ENCODE peak calls at places on chromosomes 2 and 18, in four cellular contexts. C is H1, F is GM12878, L is K562. V is an unnamed sample.

GRCh38 chr2:157492189-157492773 is 48.4 kb upstream of the CYTIP start:
- DNase-seq in F (peak), L (peak), C (peak), V (peak)

GRCh38 chr2:218659258-218659987 is at the start of the genes BCS1L and ZNF142:
- DNase-seq in F (peak), L (peak), C (peak), V (peak)

GRCh38 chr2:95316466-95317122 is 19.4 kb downstream of the KCNIP3 start:
- DNase-seq in L (no peak), F (no peak), C (no peak), V (no peak)

GRCh38 chr2:100845141-100845991 is 25.4 kb downstream of the NPAS2 start:
- DNase-seq in L (no peak), C (no peak), F (no peak), V (no peak)

GRCh38 chr2:175147196-175147595 is 20.8 kb downstream of the ATF2 start:
- DNase-seq in C (no peak), F (no peak), L (no peak), V (no peak)

GRCh38 chr2:184859187-184859586 is 260.9 kb downstream of the ZNF804A start:
- DNase-seq in F (no peak), C (no peak), L (no peak), V (no peak)

GRCh38 chr2:2788076-2788475 is 457.0 kb upstream of the MYT1L start:
- DNase-seq in C (peak), L (no peak), F (no peak), V (no peak)

GRCh38 chr2:151183072-151183580 is 78.5 kb downstream of the RBM43 start:
- DNase-seq in L (no peak), F (no peak), C (no peak), V (no peak)

GRCh38 chr2:230335864-230336506 is 9.0 kb downstream of the SP140L start:
- DNase-seq in F (no peak), C (no peak), L (peak), V (no peak)

GRCh38 chr18:44777429-44778192 is 96.9 kb downstream of the SETBP1 start:
- DNase-seq in L (no peak), F (no peak), C (no peak), V (no peak)

GRCh38 chr2:45257820-45258219 is 248.6 kb upstream of the SIX2 start:
- DNase-seq in C (no peak), L (no peak), F (no peak), V (no peak)

DNA sequence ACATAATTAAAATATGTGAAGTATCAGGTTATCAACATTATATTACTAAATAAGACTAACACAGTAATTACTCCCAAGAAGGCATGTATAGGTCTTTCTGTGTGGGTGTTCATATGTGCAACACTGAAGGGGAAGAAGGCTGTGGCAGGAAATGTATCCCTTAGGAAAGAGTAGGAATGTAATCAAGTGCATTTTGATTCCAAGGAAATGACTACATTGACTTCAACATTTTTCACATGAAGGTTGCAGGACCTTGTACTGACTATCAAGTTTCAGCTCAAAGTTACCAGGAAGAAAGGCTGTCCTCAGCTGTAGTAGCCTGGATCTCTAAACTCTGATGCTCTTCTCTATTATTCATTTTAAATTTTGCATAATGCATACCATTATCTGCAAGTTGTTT is 680.8 kb downstream of the NYAP2 start:
- DNase-seq in F (no peak), L (no peak), C (no peak), V (no peak)
- TF ChIP-seq TAF1 in F (no peak), L (no peak), C (no peak), V (no peak)

DNA sequence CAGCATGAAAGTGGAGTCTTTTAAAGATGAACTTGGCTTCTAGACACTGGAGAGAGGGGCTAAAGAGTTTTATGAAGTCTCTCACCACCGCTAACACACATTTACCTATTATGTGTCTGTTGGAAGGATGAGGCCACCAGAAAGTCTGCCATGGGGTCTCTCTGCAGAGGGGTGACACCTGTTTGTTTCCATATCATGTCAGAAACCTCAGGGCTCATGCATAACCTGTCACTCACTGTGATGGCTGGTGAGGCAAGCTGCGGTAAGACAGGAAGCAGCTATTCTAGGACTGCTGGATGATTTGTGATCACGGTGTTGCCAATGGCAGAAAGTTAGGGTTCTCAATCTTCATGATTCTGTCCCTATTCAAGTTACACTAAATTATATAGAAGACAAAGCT is 60.8 kb upstream of the DNMT3A start:
- DNase-seq in C (no peak), F (no peak), L (no peak), V (no peak)
- TF ChIP-seq POLR2AphosphoS5 in C (no peak), F (peak), L (no peak), V (peak)

DNA sequence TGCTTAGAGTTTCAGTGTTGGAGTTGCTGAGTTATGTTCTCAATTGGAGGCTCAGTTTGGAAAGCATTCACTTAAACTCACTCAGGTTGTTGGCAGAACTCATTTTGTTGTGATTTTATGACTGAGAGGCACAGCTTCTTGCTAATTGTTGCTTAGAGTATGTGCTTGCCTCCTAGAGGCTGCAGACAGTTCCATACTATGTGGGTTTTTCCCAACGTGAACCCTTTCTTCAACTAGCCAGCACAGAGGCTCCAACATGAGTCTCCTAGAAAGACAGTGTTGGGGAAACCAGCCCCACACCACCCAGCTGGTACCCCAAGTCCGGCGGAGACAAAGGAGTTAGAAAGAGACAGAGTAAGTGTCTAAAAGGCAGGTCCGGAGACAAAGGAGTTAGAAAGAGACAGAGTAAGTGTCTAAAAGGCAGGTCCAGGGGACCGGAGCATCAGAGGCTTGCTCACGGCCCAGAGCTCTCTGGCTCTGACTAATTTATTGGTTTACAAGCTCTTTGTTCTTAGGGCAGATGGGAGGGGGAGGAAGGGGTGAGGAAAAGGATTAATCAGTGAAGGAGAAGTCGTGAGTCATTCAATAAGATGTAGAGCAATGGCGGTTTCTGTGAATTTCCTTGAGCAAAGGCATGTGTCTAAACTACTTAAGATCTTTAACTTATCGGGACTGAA is 999.7 kb upstream of the LRRTM1 start:
- DNase-seq in F (no peak), C (no peak), L (no peak), V (no peak)
- TF ChIP-seq TAF1 in F (no peak), C (no peak), L (no peak), V (no peak)

DNA sequence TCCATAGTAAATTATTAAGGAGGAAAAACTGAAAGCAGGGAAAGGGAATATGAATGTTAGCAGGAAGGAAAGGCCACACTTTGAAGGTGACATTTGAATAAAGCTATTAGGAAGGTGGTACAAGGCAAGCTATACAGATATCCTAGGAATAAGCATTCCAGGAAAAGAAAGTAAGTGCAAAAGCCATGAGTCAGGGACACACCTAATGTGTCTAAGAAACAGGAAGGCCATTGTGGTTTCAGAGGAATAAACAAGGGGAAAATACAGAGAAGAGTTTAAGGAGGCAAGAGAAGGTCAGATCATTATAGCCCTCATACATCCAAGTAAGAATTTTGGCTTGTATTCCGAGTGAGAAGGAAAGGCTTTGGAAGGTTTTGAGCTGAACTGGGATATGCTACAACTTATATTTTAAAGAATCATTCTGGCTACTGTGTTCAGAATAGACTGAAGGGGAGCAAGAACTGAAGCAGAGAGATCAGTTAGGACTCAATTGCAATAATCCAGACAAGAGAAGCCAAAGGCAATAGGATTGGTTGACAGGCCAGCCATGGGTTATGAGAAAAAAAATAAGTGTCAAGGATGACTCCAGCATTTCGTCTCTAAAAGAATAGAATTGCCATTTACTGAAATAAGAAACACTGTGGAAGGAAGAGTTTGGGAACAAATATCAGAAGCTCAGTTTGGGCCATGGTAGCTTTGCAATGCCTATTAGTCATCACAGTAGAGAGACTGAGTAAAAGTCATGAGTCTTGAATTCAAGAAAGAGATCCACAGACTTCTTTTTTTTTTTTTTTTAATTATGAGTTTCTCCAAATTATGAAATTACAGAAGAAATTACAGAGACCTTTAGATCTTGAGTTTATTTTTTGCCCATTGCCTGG is 11.3 kb downstream of the RAD51AP2 start:
- DNase-seq in C (no peak), L (peak), F (no peak), V (no peak)
- TF ChIP-seq POLR2AphosphoS5 in C (no peak), L (no peak), F (no peak), V (no peak)